ENCODE peak calls at places on chromosomes 1 and 21, in four cellular contexts. I is bronchial epithelial cell, Z is GM12865, Q is neural progenitor cell. R is an unnamed sample.
A peak's percentile ranks its signal among the peaks of the same experiment; 100 is the strongest.

GRCh38 chr21:42377211-42377950 is 11.0 kb upstream of the TFF1 start:
- DNase-seq in I (no peak), Z (no peak), Q (no peak), R (no peak)

GRCh38 chr1:43344267-43344666 is 6.6 kb downstream of the MPL start:
- DNase-seq in I (no peak), Z (no peak), Q (no peak), R (no peak)

GRCh38 chr1:235998812-235999211 is 66.1 kb downstream of the NID1 start:
- DNase-seq in I (no peak), Z (peak; percentile 91), Q (no peak), R (no peak)

GRCh38 chr21:30962013-30962412 is 76.3 kb downstream of the KRTAP19-8 start:
- DNase-seq in I (no peak), Z (no peak), Q (peak; percentile 15), R (no peak)

GRCh38 chr1:106924360-106924759 is 132.1 kb upstream of the PRMT6 start:
- DNase-seq in I (peak; percentile 35), Z (no peak), Q (peak; percentile 66), R (no peak)

GRCh38 chr1:169325117-169325516 is 42.5 kb downstream of the NME7 start:
- DNase-seq in I (no peak), Z (no peak), Q (peak; percentile 47), R (no peak)

GRCh38 chr1:53510215-53510614 is 51.0 kb downstream of the DMRTB1 start:
- DNase-seq in I (no peak), Z (no peak), Q (no peak), R (no peak)

GRCh38 chr1:3001471-3002348 is 19.6 kb upstream of the ACTRT2 start:
- DNase-seq in I (no peak), Z (no peak), Q (no peak), R (no peak)

GRCh38 chr1:161506336-161507223 is 1.3 kb downstream of the FCGR2A start:
- DNase-seq in I (no peak), Z (no peak), Q (no peak), R (no peak)

GRCh38 chr1:154716012-154716411 is 108.0 kb upstream of the ADAR start:
- DNase-seq in I (peak; percentile 52), Z (no peak), Q (no peak), R (no peak)

GRCh38 chr1:210378721-210379120 is 50.0 kb downstream of the HHAT start:
- DNase-seq in I (no peak), Z (no peak), Q (no peak), R (no peak)

GRCh38 chr1:22107126-22107525 is 35.8 kb downstream of the WNT4 start:
- DNase-seq in I (no peak), Z (no peak), Q (no peak), R (no peak)

GRCh38 chr1:241627453-241628329 is 12.5 kb downstream of the CHML start:
- DNase-seq in I (peak; percentile 79), Z (peak; percentile 76), Q (peak; percentile 64), R (no peak)

GRCh38 chr1:175015243-175015642 is 8.0 kb downstream of the MRPS14 start:
- DNase-seq in I (peak; percentile 15), Z (no peak), Q (no peak), R (no peak)

GRCh38 chr1:179001451-179001850 is 24.2 kb upstream of the FAM20B start:
- DNase-seq in I (no peak), Z (no peak), Q (no peak), R (no peak)

GRCh38 chr1:207060596-207060995 is 7.5 kb downstream of the PFKFB2 start:
- DNase-seq in I (no peak), Z (no peak), Q (no peak), R (no peak)

GRCh38 chr1:27607239-27607804 is 3.4 kb upstream of the AHDC1 start:
- DNase-seq in I (no peak), Z (no peak), Q (peak; percentile 95), R (no peak)

GRCh38 chr1:119962296-119962968 is 66.1 kb upstream of the ADAM30 start:
- DNase-seq in I (no peak), Z (no peak), Q (no peak), R (no peak)

GRCh38 chr1:18530567-18531502 is 50.1 kb downstream of the KLHDC7A start:
- DNase-seq in I (peak; percentile 9), Z (peak; percentile 11), Q (peak; percentile 53), R (no peak)

GRCh38 chr1:230291731-230292620 is 134.2 kb downstream of the PGBD5 start:
- DNase-seq in I (no peak), Z (no peak), Q (peak; percentile 36), R (no peak)

GRCh38 chr1:67732750-67733151 is 47.8 kb downstream of the GADD45A start:
- DNase-seq in I (no peak), Z (peak; percentile 77), Q (no peak), R (no peak)

GRCh38 chr1:50023292-50024159 is at the start of gene AGBL4:
- DNase-seq in I (peak; percentile 11), Z (no peak), Q (no peak), R (no peak)

GRCh38 chr1:29556657-29557056 is 320.3 kb downstream of the PTPRU start:
- DNase-seq in I (no peak), Z (no peak), Q (no peak), R (no peak)

GRCh38 chr1:222416001-222416791 is 131.7 kb downstream of the HHIPL2 start:
- DNase-seq in I (no peak), Z (no peak), Q (no peak), R (no peak)

GRCh38 chr1:86594284-86594683 is 47.4 kb downstream of the CLCA4 start:
- DNase-seq in I (no peak), Z (no peak), Q (no peak), R (no peak)

GRCh38 chr1:110220324-110220723 is 10.2 kb downstream of the KCNC4 start:
- DNase-seq in I (no peak), Z (no peak), Q (no peak), R (no peak)

GRCh38 chr1:50105430-50105829 is 3.3 kb upstream of the ELAVL4 start:
- DNase-seq in I (no peak), Z (no peak), Q (no peak), R (no peak)

GRCh38 chr1:998905-999796 is 746 bp downstream of the HES4 start:
- DNase-seq in I (no peak), Z (no peak), Q (peak; percentile 74), R (peak; percentile 31)

GRCh38 chr1:40391688-40392145 is 18.2 kb downstream of the SMAP2 start:
- DNase-seq in I (peak; percentile 68), Z (peak; percentile 76), Q (no peak), R (no peak)

GRCh38 chr1:245585252-245585959 is 430.6 kb downstream of the KIF26B start:
- DNase-seq in I (peak; percentile 88), Z (no peak), Q (no peak), R (no peak)

DNA sequence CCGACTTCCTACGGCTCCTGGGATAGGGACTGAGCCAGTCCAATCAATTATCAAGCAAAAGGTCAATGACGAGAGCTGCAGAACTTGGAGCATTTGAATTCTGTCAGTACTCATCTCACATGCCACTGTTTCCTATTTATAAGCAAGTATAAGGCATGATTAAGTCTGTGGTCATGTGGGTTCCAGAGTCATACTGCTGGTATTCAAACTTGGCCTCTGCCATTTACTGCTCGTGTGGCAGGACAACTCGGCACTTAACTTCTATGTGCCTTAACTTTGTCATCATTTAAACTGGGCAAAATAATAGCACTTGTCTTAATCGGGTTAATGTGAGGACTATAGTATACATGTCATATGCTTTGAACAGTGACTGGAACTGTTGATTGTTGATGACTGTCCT is 44.9 kb upstream of the TNFSF18 start:
- DNase-seq in I (peak; percentile 80), Z (no peak), Q (no peak), R (no peak)
- TF ChIP-seq CTCF in I (no peak), Z (no peak), Q (no peak), R (no peak)

GRCh38 chr1:66048011-66048410 is 255.3 kb downstream of the PDE4B start:
- DNase-seq in I (no peak), Z (no peak), Q (no peak), R (no peak)
- TF ChIP-seq CTCF in I (no peak), Z (no peak), Q (no peak), R (no peak)

DNA sequence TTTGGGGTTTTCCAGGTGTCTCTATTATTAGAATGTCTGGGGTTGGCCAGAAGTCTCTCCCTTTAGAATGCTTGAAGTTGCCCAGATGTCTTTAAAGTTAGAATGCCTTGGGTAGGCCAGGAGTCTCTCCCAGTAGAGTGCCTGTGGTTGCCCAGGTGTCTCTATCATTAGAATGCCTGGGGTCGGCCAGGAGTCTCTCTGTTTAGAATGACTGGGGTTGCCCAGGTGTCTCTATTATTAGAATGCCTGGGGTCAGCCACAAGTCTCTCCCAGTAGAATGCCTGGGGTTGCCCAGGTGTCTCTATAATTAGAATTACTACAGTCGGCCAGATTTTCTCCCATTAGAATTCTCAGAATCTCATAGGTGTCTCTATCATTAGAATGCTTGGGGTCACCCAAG is 55.2 kb downstream of the RNF187 start:
- DNase-seq in I (no peak), Z (no peak), Q (no peak), R (no peak)
- TF ChIP-seq CTCF in I (no peak), Z (no peak), Q (no peak), R (no peak)

GRCh38 chr1:237677979-237678378 is 212.7 kb downstream of the ZP4 start:
- DNase-seq in I (peak; percentile 33), Z (peak; percentile 11), Q (no peak), R (no peak)

GRCh38 chr1:237670296-237670695 is 220.4 kb downstream of the ZP4 start:
- DNase-seq in I (peak; percentile 3), Z (no peak), Q (no peak), R (no peak)

GRCh38 chr1:237671262-237671661 is 219.5 kb downstream of the ZP4 start:
- DNase-seq in I (no peak), Z (no peak), Q (no peak), R (no peak)

GRCh38 chr1:237671935-237672334 is 218.8 kb downstream of the ZP4 start:
- DNase-seq in I (no peak), Z (no peak), Q (no peak), R (no peak)

DNA sequence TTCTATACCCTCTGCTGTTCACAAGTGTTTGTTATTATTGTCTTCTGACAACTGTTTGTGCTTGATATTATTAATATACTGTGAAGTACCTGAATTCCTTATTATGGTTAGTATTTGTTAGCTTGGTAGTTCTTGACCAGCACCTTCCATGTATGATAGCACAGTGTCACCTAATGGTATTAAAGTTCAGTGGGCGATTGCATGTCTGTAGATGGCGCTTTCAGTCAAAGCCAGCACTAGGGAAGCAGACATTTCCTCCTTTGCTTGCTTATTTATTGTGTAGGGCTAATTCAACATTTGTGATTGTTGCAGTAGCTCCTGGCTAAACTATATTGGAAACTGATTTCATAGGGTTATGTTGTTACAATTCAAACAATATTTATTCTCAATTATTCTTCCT is 218.0 kb downstream of the ZP4 start:
- DNase-seq in I (peak; percentile 5), Z (peak; percentile 19), Q (peak; percentile 19), R (no peak)
- TF ChIP-seq CTCF in I (no peak), Z (no peak), Q (peak; percentile 38), R (no peak)

DNA sequence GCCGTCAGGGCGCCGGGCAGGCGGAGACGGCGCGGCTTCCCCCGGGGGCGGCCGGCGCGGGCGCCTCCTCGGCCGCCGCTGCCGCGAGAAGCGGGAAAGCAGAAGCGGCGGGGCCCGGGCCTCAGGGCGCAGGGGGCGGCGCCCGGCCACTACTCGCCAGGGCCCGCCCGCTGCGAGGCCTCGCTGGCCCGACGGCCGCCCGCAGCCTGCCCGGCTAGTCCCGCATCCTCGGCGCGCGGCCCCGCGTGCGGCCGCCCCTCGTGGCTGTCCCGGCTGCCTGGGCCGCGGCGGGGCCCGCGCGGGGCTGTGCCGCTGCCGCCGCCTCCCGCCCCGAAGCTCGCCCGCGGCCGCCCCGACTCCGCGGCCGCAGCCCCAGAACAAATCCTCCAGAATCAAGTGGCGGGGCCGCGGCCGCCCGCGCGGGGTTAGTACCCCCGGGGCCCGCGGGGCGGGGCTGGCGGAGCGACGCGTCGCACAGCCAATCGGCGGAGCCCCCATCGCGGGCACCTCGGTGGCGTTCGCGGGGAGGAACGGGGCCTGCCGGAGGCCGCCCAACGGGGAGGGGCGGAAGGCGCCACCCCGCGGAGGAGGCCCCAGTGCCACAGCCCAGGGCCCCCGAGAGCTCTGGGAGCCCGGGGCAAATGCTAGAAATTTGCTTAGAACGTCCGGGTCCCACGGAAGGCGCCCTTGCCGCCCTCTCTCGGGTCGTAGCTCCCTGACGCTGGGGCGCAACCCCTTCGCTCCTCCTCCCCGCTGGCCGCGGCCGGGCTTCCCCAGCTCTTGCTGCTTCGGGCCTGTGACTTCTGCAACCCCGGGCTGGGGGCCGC is at the start of gene RUNX3:
- DNase-seq in I (no peak), Z (peak; percentile 98), Q (peak; percentile 84), R (no peak)
- TF ChIP-seq CTCF in I (no peak), Z (peak; percentile 28), Q (peak; percentile 16), R (no peak)